ENCODE peak calls at places on chromosomes 5 and 9, in five cellular contexts. O is CD8-positive, alpha-beta memory T cell; R is mucosa of gallbladder; E is effector memory CD8-positive, alpha-beta T cell; U is fibroblast of mammary gland. L is an unnamed sample.

GRCh38 chr5:58496488-58496887 is 5.3 kb downstream of the GAPT start:
- DNase-seq in R (no peak), O (no peak), E (no peak), U (no peak), L (no peak)

GRCh38 chr9:114827658-114828360 is 22.0 kb upstream of the TNFSF15 start:
- DNase-seq in R (no peak), E (no peak), U (no peak), O (no peak), L (no peak)

GRCh38 chr9:121744002-121744686 is 92.7 kb downstream of the DAB2IP start:
- DNase-seq in E (peak), R (peak), U (peak), O (peak), L (no peak)

GRCh38 chr5:14753947-14754346 is 89.4 kb downstream of the OTULIN start:
- DNase-seq in U (no peak), R (no peak), E (no peak), O (no peak), L (no peak)

GRCh38 chr5:95216136-95216955 is 68.5 kb downstream of the MCTP1 start:
- DNase-seq in U (peak), R (no peak), E (no peak), O (no peak), L (no peak)

GRCh38 chr9:354453-354852 is 139.8 kb downstream of the DOCK8 start:
- DNase-seq in E (no peak), U (no peak), R (no peak), O (no peak), L (no peak)

GRCh38 chr9:96121162-96121561 is 180.8 kb downstream of the HSD17B3 start:
- DNase-seq in U (peak), E (no peak), R (no peak), O (no peak), L (no peak)

GRCh38 chr5:160450164-160450932 is 28.7 kb downstream of the PTTG1 start:
- DNase-seq in O (no peak), U (no peak), E (no peak), R (no peak), L (no peak)

GRCh38 chr9:19232117-19232829 is 1.8 kb downstream of the DENND4C start:
- DNase-seq in E (no peak), O (no peak), U (no peak), R (no peak), L (no peak)

GRCh38 chr5:82225525-82226172 is 52.5 kb downstream of the RPS23 start:
- DNase-seq in E (peak), U (peak), O (peak), R (peak), L (peak)

GRCh38 chr5:134547999-134548626 is 22.6 kb downstream of the JADE2 start:
- DNase-seq in E (no peak), O (no peak), U (no peak), R (no peak), L (no peak)

GRCh38 chr5:152072076-152072475 is 147.4 kb upstream of the GLRA1 start:
- DNase-seq in E (no peak), R (no peak), U (no peak), O (no peak), L (no peak)

GRCh38 chr5:140806834-140807775 is at the start of gene PCDHA4:
- DNase-seq in O (no peak), E (no peak), R (peak), U (peak), L (no peak)

GRCh38 chr9:83299556-83299955 is 236.6 kb upstream of the RASEF start:
- DNase-seq in U (peak), R (no peak), O (no peak), E (no peak), L (no peak)

GRCh38 chr9:115121140-115121710 is 3.3 kb upstream of the TNC start:
- DNase-seq in E (no peak), U (peak), R (no peak), O (no peak), L (no peak)

GRCh38 chr9:107504585-107505455 is 15.3 kb upstream of the KLF4 start:
- DNase-seq in U (peak), E (no peak), R (peak), O (no peak), L (no peak)

GRCh38 chr5:126422994-126423788 is at the start of gene GRAMD2B:
- DNase-seq in U (peak), E (peak), R (peak), O (peak), L (no peak)

GRCh38 chr5:149675467-149676201 is 54.5 kb upstream of the PPARGC1B start:
- DNase-seq in O (no peak), U (no peak), E (no peak), R (peak), L (no peak)

GRCh38 chr5:169641253-169641652 is 4.2 kb downstream of the DOCK2 start:
- DNase-seq in E (no peak), R (no peak), U (peak), O (no peak), L (no peak)